ENCODE peak calls at places on chromosomes 12 and 14, in eight cellular contexts. T is aorta; C is A549; B is ascending aorta; G is effector memory CD4-positive, alpha-beta T cell; J is psoas muscle; O is AG04449; A is HL-60. K is an unnamed sample.

GRCh38 chr12:93571854-93572711 is at the start of gene SOCS2:
- DNase-seq in T (peak), C (no peak), B (no peak), G (no peak), J (peak), O (no peak), A (no peak), K (no peak)

GRCh38 chr12:109162551-109162950 is 46.2 kb downstream of the ACACB start:
- DNase-seq in T (no peak), C (no peak), B (no peak), G (no peak), J (no peak), O (no peak), A (no peak), K (no peak)

GRCh38 chr12:110270125-110270962 is 10.7 kb upstream of the ATP2A2 start:
- DNase-seq in T (peak), C (peak), B (no peak), G (no peak), J (peak), O (no peak), A (no peak), K (no peak)

GRCh38 chr14:54646576-54647130 is 79.7 kb downstream of the SAMD4A start:
- DNase-seq in T (no peak), C (no peak), B (no peak), G (no peak), J (no peak), O (no peak), A (no peak), K (no peak)

GRCh38 chr12:22709292-22709691 is 84.3 kb downstream of the ETNK1 start:
- DNase-seq in T (no peak), C (peak), B (no peak), G (no peak), J (no peak), O (no peak), A (no peak), K (peak)

GRCh38 chr12:53211476-53212381 is 4.7 kb upstream of the ITGB7 start:
- DNase-seq in T (no peak), C (peak), B (no peak), G (no peak), J (no peak), O (no peak), A (no peak), K (no peak)

GRCh38 chr12:386651-387050 is 2.5 kb downstream of the KDM5A start:
- DNase-seq in T (no peak), C (no peak), B (no peak), G (no peak), J (no peak), O (no peak), A (no peak), K (no peak)

GRCh38 chr12:76698316-76698715 is 65.6 kb upstream of the ZDHHC17 start:
- DNase-seq in T (no peak), C (no peak), B (no peak), G (no peak), J (no peak), O (no peak), A (no peak), K (no peak)

GRCh38 chr12:99386907-99387306 is 260.6 kb upstream of the GARIN6 start:
- DNase-seq in T (no peak), C (peak), B (no peak), G (no peak), J (no peak), O (no peak), A (peak), K (peak)

GRCh38 chr12:111368291-111368683 is 608 bp downstream of the PHETA1 start:
- DNase-seq in T (no peak), C (no peak), B (no peak), G (no peak), J (peak), O (no peak), A (no peak), K (no peak)

GRCh38 chr12:31965090-31965489 is 5.9 kb downstream of the RESF1 start:
- DNase-seq in T (no peak), C (no peak), B (no peak), G (peak), J (no peak), O (no peak), A (no peak), K (no peak)

GRCh38 chr12:53044052-53044581 is 5.7 kb upstream of the TNS2 start:
- DNase-seq in T (peak), C (no peak), B (no peak), G (no peak), J (peak), O (no peak), A (no peak), K (no peak)

GRCh38 chr12:71945121-71945520 is 6.5 kb downstream of the TPH2 start:
- DNase-seq in T (no peak), C (no peak), B (no peak), G (no peak), J (no peak), O (no peak), A (no peak), K (no peak)

GRCh38 chr14:103393687-103394626 is 8.7 kb downstream of the MARK3 start:
- DNase-seq in T (no peak), C (peak), B (no peak), G (no peak), J (no peak), O (no peak), A (no peak), K (peak)

GRCh38 chr14:75605916-75606315 is 27.5 kb downstream of the FLVCR2 start:
- DNase-seq in T (no peak), C (no peak), B (no peak), G (no peak), J (no peak), O (no peak), A (no peak), K (no peak)

GRCh38 chr12:57128519-57129247 is 400 bp downstream of the LRP1 start:
- DNase-seq in T (no peak), C (no peak), B (no peak), G (no peak), J (no peak), O (no peak), A (no peak), K (no peak)

GRCh38 chr12:95244350-95244749 is 26.7 kb downstream of the VEZT start:
- DNase-seq in T (no peak), C (no peak), B (no peak), G (no peak), J (no peak), O (no peak), A (no peak), K (no peak)

GRCh38 chr14:24416932-24417619 is 12.4 kb downstream of the CBLN3 start:
- DNase-seq in T (no peak), C (no peak), B (no peak), G (no peak), J (no peak), O (no peak), A (no peak), K (no peak)

GRCh38 chr14:94388027-94388895 is at the start of gene SERPINA1:
- DNase-seq in T (no peak), C (no peak), B (no peak), G (no peak), J (no peak), O (no peak), A (no peak), K (no peak)

GRCh38 chr12:70553391-70553859 is 83.8 kb downstream of the PTPRB start:
- DNase-seq in T (no peak), C (no peak), B (no peak), G (no peak), J (no peak), O (no peak), A (no peak), K (no peak)

GRCh38 chr14:23085458-23085857 is 9.5 kb downstream of the ACIN1 start:
- DNase-seq in T (no peak), C (no peak), B (no peak), G (no peak), J (no peak), O (no peak), A (no peak), K (no peak)

GRCh38 chr14:91870001-91870400 is 2.7 kb upstream of the TC2N start:
- DNase-seq in T (no peak), C (peak), B (no peak), G (peak), J (no peak), O (no peak), A (no peak), K (no peak)

GRCh38 chr14:68958553-68958952 is 20.5 kb downstream of the ACTN1 start:
- DNase-seq in T (no peak), C (no peak), B (no peak), G (no peak), J (no peak), O (no peak), A (no peak), K (no peak)

GRCh38 chr14:72745991-72746980 is 147.6 kb downstream of the DPF3 start:
- DNase-seq in T (no peak), C (no peak), B (no peak), G (no peak), J (peak), O (peak), A (no peak), K (peak)

GRCh38 chr12:86081798-86082197 is 174.4 kb downstream of the MGAT4C start:
- DNase-seq in T (no peak), C (no peak), B (no peak), G (no peak), J (no peak), O (no peak), A (no peak), K (no peak)

DNA sequence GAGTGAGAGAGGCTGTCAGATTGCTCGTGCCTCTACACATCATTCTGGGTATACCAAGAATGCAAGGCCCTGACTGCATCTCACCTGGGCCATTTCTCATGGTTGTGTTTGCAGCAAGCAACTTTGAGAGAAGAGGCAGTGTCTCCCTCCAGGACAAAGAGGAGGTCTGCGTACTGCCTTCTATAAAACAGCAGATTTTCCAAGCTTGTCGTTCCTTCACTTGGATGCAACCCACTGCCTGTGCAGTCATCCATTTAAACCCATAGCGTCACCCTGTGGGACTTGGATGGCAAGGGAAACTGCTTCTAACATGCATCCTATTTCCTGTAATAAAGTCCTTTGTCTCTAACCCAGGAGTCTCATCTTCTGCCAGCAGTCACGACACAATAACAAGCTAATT is 1.3 kb downstream of the POMT2 start:
- DNase-seq in T (no peak), C (no peak), B (no peak), G (no peak), J (no peak), O (no peak), A (no peak), K (no peak)
- H3K4me3 ChIP-seq in T (no peak), C (peak), B (peak), G (no peak), J (peak), O (peak), A (no peak), K (peak)

DNA sequence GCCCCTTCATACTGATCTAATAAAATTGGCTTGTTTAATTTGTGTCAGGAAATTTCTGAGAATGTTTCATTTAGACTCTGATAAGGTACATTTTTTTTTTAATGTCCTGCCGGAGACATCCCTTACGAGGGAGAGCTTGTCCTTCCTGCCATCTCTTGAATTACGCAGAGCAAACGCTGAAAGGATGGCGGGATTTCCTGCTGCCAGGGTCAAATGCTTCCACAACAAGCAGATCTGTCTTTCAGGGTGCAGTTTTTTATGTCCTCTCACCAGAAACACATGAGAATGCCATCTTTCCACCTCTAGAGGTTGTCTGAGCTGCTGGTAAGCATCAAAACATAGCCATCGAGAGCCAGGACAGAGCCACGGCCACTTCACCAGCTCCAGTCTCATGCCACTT is 126.8 kb upstream of the ARHGAP5 start:
- DNase-seq in T (no peak), C (no peak), B (no peak), G (no peak), J (no peak), O (no peak), A (no peak), K (no peak)
- H3K4me3 ChIP-seq in T (no peak), C (no peak), B (no peak), G (no peak), J (no peak), O (no peak), A (no peak), K (no peak)

GRCh38 chr12:49961111-49961922 is at the start of gene AQP5:
- DNase-seq in T (peak), C (no peak), B (no peak), G (no peak), J (no peak), O (no peak), A (no peak), K (no peak)
- H3K4me3 ChIP-seq in T (peak), C (no peak), B (peak), G (no peak), J (peak), O (peak), A (no peak), K (peak)

GRCh38 chr14:64541261-64541970 is 875 bp downstream of the HSPA2 start:
- DNase-seq in T (peak), C (peak), B (no peak), G (no peak), J (no peak), O (no peak), A (no peak), K (no peak)

GRCh38 chr14:64542839-64543207 is 2.3 kb downstream of the HSPA2 start:
- DNase-seq in T (no peak), C (no peak), B (no peak), G (no peak), J (no peak), O (no peak), A (no peak), K (no peak)

GRCh38 chr14:64540208-64541202 is at the start of gene HSPA2:
- DNase-seq in T (peak), C (peak), B (peak), G (peak), J (peak), O (peak), A (peak), K (peak)

GRCh38 chr14:64544607-64545312 is 4.2 kb downstream of the HSPA2 start:
- DNase-seq in T (no peak), C (no peak), B (no peak), G (no peak), J (no peak), O (no peak), A (no peak), K (no peak)

GRCh38 chr14:64541971-64542838 is 1.7 kb downstream of the HSPA2 start:
- DNase-seq in T (no peak), C (no peak), B (no peak), G (no peak), J (no peak), O (no peak), A (no peak), K (no peak)
- H3K4me3 ChIP-seq in T (peak), C (peak), B (peak), G (peak), J (peak), O (peak), A (no peak), K (peak)

GRCh38 chr12:69284131-69284530 is 44.8 kb downstream of the CPSF6 start:
- DNase-seq in T (peak), C (peak), B (no peak), G (peak), J (peak), O (no peak), A (peak), K (peak)
- H3K4me3 ChIP-seq in T (peak), C (peak), B (peak), G (peak), J (peak), O (peak), A (no peak), K (peak)

GRCh38 chr12:102730996-102731395 is 186.0 kb downstream of the PAH start:
- DNase-seq in T (no peak), C (no peak), B (no peak), G (no peak), J (no peak), O (no peak), A (no peak), K (no peak)
- H3K4me3 ChIP-seq in T (no peak), C (no peak), B (no peak), G (no peak), J (no peak), O (no peak), A (no peak), K (no peak)

K was measured in astrocyte of the cerebellum.